ENCODE peak calls at places on chromosomes 6 and 20, in eight cellular contexts. G, E, V, A, Q, X, Y and Z are unnamed samples.

GRCh38 chr20:59145247-59145925 is 18.2 kb upstream of the ZNF831 start:
- DNase-seq in V (no peak), A (no peak), Q (no peak), G (no peak), E (no peak), X (no peak), Y (no peak), Z (no peak)

GRCh38 chr6:73282876-73283275 is 19.9 kb upstream of the KHDC1 start:
- DNase-seq in X (no peak), Y (no peak), V (no peak), E (no peak), A (no peak), Q (no peak), G (no peak), Z (no peak)

GRCh38 chr6:106162926-106163325 is 76.8 kb downstream of the PRDM1 start:
- DNase-seq in X (no peak), E (no peak), Q (no peak), A (no peak), Y (no peak), G (no peak), V (no peak), Z (no peak)

GRCh38 chr6:89941031-89941775 is 46.9 kb downstream of the GJA10 start:
- DNase-seq in Q (peak; percentile 65), E (peak; percentile 77), V (peak; percentile 57), X (peak; percentile 74), A (no peak), G (peak; percentile 53), Y (no peak), Z (no peak)

GRCh38 chr6:53023323-53023722 is 28.2 kb upstream of the GSTA4 start:
- DNase-seq in Y (no peak), A (no peak), G (no peak), V (no peak), E (no peak), Q (no peak), X (no peak), Z (no peak)

GRCh38 chr20:51382986-51383821 is 159.3 kb downstream of the NFATC2 start:
- DNase-seq in Y (no peak), X (peak; percentile 54), Q (no peak), G (no peak), V (no peak), A (no peak), E (no peak), Z (no peak)

GRCh38 chr6:165308926-165309731 is at the start of gene C6orf118:
- DNase-seq in G (peak; percentile 62), V (peak; percentile 29), X (no peak), E (no peak), A (peak; percentile 59), Q (no peak), Y (peak; percentile 81), Z (no peak)

GRCh38 chr6:156828280-156828703 is 51.1 kb downstream of the ARID1B start:
- DNase-seq in Q (no peak), X (no peak), V (peak; percentile 82), Y (no peak), E (peak; percentile 39), A (peak; percentile 91), G (no peak), Z (no peak)

GRCh38 chr6:106547053-106547414 is 82.3 kb downstream of the RTN4IP1 start:
- DNase-seq in V (no peak), G (no peak), Q (no peak), Y (no peak), A (no peak), E (peak; percentile 15), X (no peak), Z (no peak)

GRCh38 chr6:44858998-44859397 is 469.1 kb upstream of the RUNX2 start:
- DNase-seq in E (no peak), Y (no peak), Q (no peak), V (peak; percentile 5), X (no peak), G (no peak), A (no peak), Z (no peak)

GRCh38 chr20:46117704-46118467 is at the start of gene CD40:
- DNase-seq in Q (peak; percentile 90), G (peak; percentile 93), X (peak; percentile 95), A (peak; percentile 23), V (peak; percentile 59), E (peak; percentile 71), Y (peak; percentile 96), Z (peak; percentile 53)

GRCh38 chr20:53937929-53938367 is 132.4 kb downstream of the BCAS1 start:
- DNase-seq in G (no peak), V (no peak), X (peak; percentile 73), Y (no peak), E (peak; percentile 45), Q (no peak), A (no peak), Z (no peak)

GRCh38 chr6:84998223-84998622 is 233.8 kb upstream of the TBX18 start:
- DNase-seq in E (no peak), Y (no peak), Q (no peak), X (no peak), A (no peak), V (no peak), G (no peak), Z (no peak)

GRCh38 chr6:5416250-5416649 is 154.9 kb downstream of the FARS2 start:
- DNase-seq in Y (no peak), Q (no peak), X (no peak), V (no peak), E (no peak), A (no peak), G (no peak), Z (no peak)

GRCh38 chr6:113458368-113459010 is 398.7 kb upstream of the MARCKS start:
- DNase-seq in Q (no peak), G (no peak), V (no peak), A (peak; percentile 45), E (no peak), X (no peak), Y (no peak), Z (no peak)

GRCh38 chr20:62703853-62704228 is 4.8 kb upstream of the NTSR1 start:
- DNase-seq in G (no peak), V (no peak), Y (no peak), E (no peak), A (no peak), X (no peak), Q (no peak), Z (no peak)

GRCh38 chr20:62702886-62703852 is 5.5 kb upstream of the NTSR1 start:
- DNase-seq in Q (no peak), E (peak; percentile 48), G (no peak), A (peak; percentile 94), X (no peak), V (peak; percentile 86), Y (no peak), Z (no peak)

GRCh38 chr20:62706344-62706743 is 2.3 kb upstream of the NTSR1 start:
- DNase-seq in Q (no peak), V (no peak), G (no peak), Y (no peak), E (no peak), X (no peak), A (no peak), Z (no peak)

GRCh38 chr20:62705626-62706025 is 3.0 kb upstream of the NTSR1 start:
- DNase-seq in G (no peak), Y (no peak), E (no peak), Q (no peak), X (no peak), A (no peak), V (no peak), Z (no peak)

DNA sequence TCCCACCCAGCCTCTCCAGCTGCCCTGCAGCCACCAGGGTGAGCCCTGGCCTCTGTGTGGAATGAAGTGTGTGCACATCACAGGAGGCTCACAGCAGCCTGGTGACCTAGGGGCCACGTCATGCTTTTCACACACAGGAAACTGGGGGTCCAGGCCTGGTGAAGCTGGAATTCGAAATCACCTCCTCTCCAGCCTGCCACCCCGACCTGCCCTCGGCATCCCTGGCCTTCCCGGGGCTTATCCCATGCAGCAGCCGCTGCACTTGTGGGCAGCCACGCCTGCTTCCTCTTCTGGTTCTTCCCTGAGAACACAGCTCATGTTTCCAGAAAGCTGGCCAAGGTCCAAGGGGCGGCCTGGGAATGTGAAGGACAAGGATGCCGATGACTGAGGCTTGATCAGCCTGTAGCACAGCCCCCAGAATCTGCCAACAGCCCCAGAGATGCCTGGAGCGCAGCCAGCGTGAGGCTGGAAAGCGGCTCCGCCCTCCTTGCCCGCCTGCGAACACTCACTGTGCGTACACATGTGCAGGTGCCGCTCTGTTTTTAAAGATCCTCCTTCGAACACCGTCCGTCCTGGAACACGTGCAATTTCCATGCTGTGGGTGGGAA is 4.2 kb upstream of the NTSR1 start:
- DNase-seq in E (peak; percentile 67), V (peak; percentile 95), A (peak; percentile 95), X (peak; percentile 77), Q (no peak), G (peak; percentile 79), Y (peak; percentile 92), Z (no peak)
- H3K27ac ChIP-seq in E (no peak overlapping the region), V (peak overlapping the region; percentile 81), A (peak overlapping the region; percentile 76), X (no peak overlapping the region), Q (no peak overlapping the region), G (no peak overlapping the region), Y (no peak overlapping the region), Z (no peak overlapping the region)

GRCh38 chr6:168223755-168224154 is 95.8 kb downstream of the DACT2 start:
- DNase-seq in E (no peak), Y (no peak), X (no peak), A (no peak), V (no peak), G (no peak), Q (no peak), Z (no peak)
- H3K4me1 ChIP-seq in E (peaks cover 13% of the 10 kb centered on the region), Y (no peaks in the 10 kb centered on the region), X (no peaks in the 10 kb centered on the region), A (no peaks in the 10 kb centered on the region), V (no peaks in the 10 kb centered on the region), G (no peaks in the 10 kb centered on the region), Q (peaks cover 12% of the 10 kb centered on the region), Z (no peaks in the 10 kb centered on the region)

DNA sequence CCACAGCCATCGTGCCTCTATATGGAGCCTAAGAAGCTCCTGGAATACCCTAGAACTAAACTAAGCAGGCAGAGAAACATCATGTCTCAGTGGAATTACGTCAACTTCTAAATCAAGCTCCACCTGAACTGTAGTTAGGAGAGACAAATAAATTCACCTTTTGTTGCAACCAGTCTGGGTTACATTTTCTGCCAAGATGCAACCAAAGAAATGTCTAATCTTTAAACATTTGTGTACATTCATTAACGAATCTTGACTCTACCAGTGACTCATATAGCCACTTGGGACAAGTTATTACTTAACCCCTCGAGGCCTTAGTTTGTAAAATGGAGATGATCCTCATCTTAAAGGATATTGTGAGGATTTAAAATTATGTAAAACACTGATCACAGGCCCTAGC is 8.9 kb downstream of the PTPRK start:
- DNase-seq in V (peak; percentile 64), Q (no peak), X (no peak), G (no peak), E (no peak), Y (no peak), A (peak; percentile 69), Z (no peak)
- H3K27ac ChIP-seq in V (no peak overlapping the region), Q (peak overlapping the region; percentile 85), X (no peak overlapping the region), G (no peak overlapping the region), E (peak overlapping the region; percentile 17), Y (peak overlapping the region; percentile 68), A (peak overlapping the region; percentile 26), Z (no peak overlapping the region)

DNA sequence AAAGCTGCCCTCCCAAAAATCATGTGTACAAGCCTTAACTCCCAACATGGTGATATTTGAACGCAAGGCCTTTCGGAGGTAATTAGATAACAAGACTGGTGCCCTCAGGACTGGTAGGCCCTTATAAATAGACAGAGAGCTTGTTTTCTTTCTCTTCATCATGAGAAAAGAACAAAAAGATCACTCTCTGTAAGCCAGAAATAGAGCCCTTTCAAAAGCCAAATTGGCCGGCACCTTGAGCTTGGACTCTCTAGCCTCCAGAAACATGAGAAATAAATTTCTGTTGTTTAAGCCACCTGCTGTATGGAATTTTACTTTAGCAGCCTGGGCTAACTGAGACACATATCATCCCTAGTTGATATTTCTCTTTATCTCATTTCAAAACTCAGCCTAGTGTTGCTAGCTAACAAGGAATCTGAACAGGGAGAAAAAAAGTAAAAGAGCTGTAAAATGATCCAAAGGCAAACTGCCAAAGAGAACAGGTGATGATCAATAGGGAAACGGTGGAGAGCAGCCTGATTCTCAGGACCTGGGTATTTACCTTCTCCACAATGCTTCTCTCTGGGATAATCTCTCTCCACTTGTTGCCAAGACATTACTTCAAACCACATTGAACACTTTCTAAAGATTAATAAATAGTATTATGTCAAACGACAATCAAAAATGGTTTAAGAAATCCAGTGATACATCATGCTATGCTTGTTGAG is 6.1 kb downstream of the COL21A1 start:
- DNase-seq in G (no peak), Y (no peak), E (no peak), A (no peak), V (no peak), X (no peak), Q (no peak), Z (no peak)
- H3K4me1 ChIP-seq in G (peaks cover 2% of the 10 kb centered on the region), Y (no peaks in the 10 kb centered on the region), E (no peaks in the 10 kb centered on the region), A (no peaks in the 10 kb centered on the region), V (peaks cover 3% of the 10 kb centered on the region), X (peaks cover 6% of the 10 kb centered on the region), Q (no peaks in the 10 kb centered on the region), Z (no peaks in the 10 kb centered on the region)